ENCODE peak calls at places on chromosomes 4 and X, in eight cellular contexts. I is HS-5; B is WERI-Rb-1; C is heart right ventricle; P is astrocyte; F is H4; E is aorta; H is stimulated activated CD8-positive, alpha-beta memory T cell treated with anti-CD3 and anti-CD28 coated beads, Interleukin-7, amount 100 ng/mL, for 24 hours. Q is an unnamed sample.

GRCh38 chr4:83582289-83582756 is 46.4 kb downstream of the GPAT3 start:
- DNase-seq in F (peak; percentile 88), E (no peak), C (peak; percentile 16), B (peak; percentile 16), P (peak; percentile 4), H (no peak), I (no peak), Q (peak; percentile 80)

GRCh38 chr4:142452132-142452855 is 393.8 kb downstream of the INPP4B start:
- DNase-seq in H (no peak), C (no peak), P (peak; percentile 53), I (peak; percentile 38), E (no peak), B (no peak), F (no peak), Q (no peak)

GRCh38 chrX:12970691-12971202 is 4.2 kb upstream of the TMSB4X start:
- DNase-seq in C (no peak), F (no peak), E (no peak), H (no peak), P (peak; percentile 59), B (peak; percentile 45), I (no peak), Q (peak; percentile 69)

GRCh38 chr4:184812651-184813181 is 13.1 kb downstream of the ACSL1 start:
- DNase-seq in C (no peak), I (no peak), B (no peak), E (no peak), F (no peak), H (no peak), P (no peak), Q (no peak)

GRCh38 chr4:128649161-128649560 is 160.3 kb upstream of the JADE1 start:
- DNase-seq in P (no peak), I (no peak), C (no peak), H (no peak), B (no peak), E (no peak), F (no peak), Q (no peak)

GRCh38 chrX:24314019-24314635 is at the start of gene SUPT20HL2:
- DNase-seq in F (no peak), B (no peak), I (no peak), E (no peak), P (no peak), H (no peak), C (no peak), Q (no peak)

GRCh38 chr4:56743550-56743949 is 62.5 kb upstream of the HOPX start:
- DNase-seq in H (no peak), E (no peak), F (no peak), B (peak; percentile 42), C (no peak), I (no peak), P (no peak), Q (no peak)

GRCh38 chr4:89203902-89204301 is 92.6 kb downstream of the TIGD2 start:
- DNase-seq in I (no peak), P (no peak), H (no peak), E (no peak), F (no peak), C (no peak), B (no peak), Q (no peak)

GRCh38 chr4:118927976-118928375 is 39.3 kb downstream of the SYNPO2 start:
- DNase-seq in P (no peak), B (no peak), C (peak; percentile 38), E (peak; percentile 77), H (no peak), I (no peak), F (no peak), Q (peak; percentile 47)

GRCh38 chr4:38034986-38035882 is 75.0 kb downstream of the PTTG2 start:
- DNase-seq in B (peak; percentile 41), F (peak; percentile 53), H (no peak), P (peak; percentile 14), E (no peak), C (no peak), I (peak; percentile 35), Q (peak; percentile 74)

GRCh38 chr4:156475322-156475721 is 496.3 kb downstream of the PDGFC start:
- DNase-seq in E (no peak), H (no peak), I (peak; percentile 45), B (no peak), C (no peak), P (peak; percentile 59), F (peak; percentile 52), Q (no peak)

GRCh38 chrX:27391601-27392000 is 71.5 kb downstream of the PPP4R3C start:
- DNase-seq in H (no peak), I (no peak), P (peak; percentile 23), B (no peak), C (no peak), E (no peak), F (no peak), Q (no peak)

GRCh38 chr4:134952305-134952704 is 750.7 kb upstream of the PABPC4L start:
- DNase-seq in F (no peak), C (no peak), B (no peak), E (no peak), H (no peak), I (no peak), P (no peak), Q (no peak)

GRCh38 chr4:88320780-88321373 is 36.5 kb upstream of the PPM1K start:
- DNase-seq in B (no peak), F (peak; percentile 8), P (peak; percentile 58), I (no peak), E (peak; percentile 60), C (no peak), H (no peak), Q (no peak)

GRCh38 chrX:6574762-6575161 is 39.8 kb upstream of the VCX3A start:
- DNase-seq in I (no peak), C (no peak), H (no peak), B (no peak), P (no peak), F (no peak), E (no peak), Q (no peak)

GRCh38 chr4:1012031-1012739 is 759 bp downstream of the FGFRL1 start:
- DNase-seq in P (peak; percentile 30), F (peak; percentile 82), I (no peak), C (peak; percentile 38), B (peak; percentile 84), H (no peak), E (no peak), Q (peak; percentile 62)

GRCh38 chrX:14039344-14039743 is 9.7 kb upstream of the GEMIN8 start:
- DNase-seq in E (no peak), B (peak; percentile 49), F (peak; percentile 23), I (no peak), C (no peak), H (peak; percentile 17), P (no peak), Q (peak; percentile 58)

GRCh38 chr4:140049924-140050681 is 103.9 kb downstream of the MAML3 start:
- DNase-seq in I (no peak), C (no peak), E (no peak), P (peak; percentile 43), F (peak; percentile 14), B (peak; percentile 88), H (no peak), Q (no peak)

GRCh38 chr4:74033721-74034120 is 4.8 kb downstream of the CXCL3 start:
- DNase-seq in I (peak; percentile 82), F (no peak), E (no peak), P (no peak), C (no peak), B (no peak), H (no peak), Q (no peak)

GRCh38 chr4:150012851-150013360 is 65.3 kb upstream of the DCLK2 start:
- DNase-seq in H (no peak), E (no peak), I (no peak), F (no peak), P (no peak), C (no peak), B (no peak), Q (no peak)

GRCh38 chrX:13093489-13094140 is 49.2 kb upstream of the FAM9C start:
- DNase-seq in I (no peak), P (no peak), H (no peak), E (no peak), C (no peak), F (no peak), B (no peak), Q (no peak)

GRCh38 chrX:143869018-143869417 is 14.9 kb upstream of the UBE2NL start:
- DNase-seq in E (no peak), F (no peak), H (no peak), B (no peak), P (no peak), I (no peak), C (no peak), Q (no peak)

GRCh38 chr4:81198151-81198550 is 16.9 kb downstream of the PRKG2 start:
- DNase-seq in F (no peak), P (no peak), C (no peak), I (no peak), E (no peak), H (no peak), B (no peak), Q (no peak)

GRCh38 chrX:53077207-53078197 is 4.7 kb upstream of the TSPYL2 start:
- DNase-seq in P (no peak), I (no peak), B (no peak), F (no peak), C (no peak), E (no peak), H (no peak), Q (no peak)

GRCh38 chr4:2395038-2395437 is 23.4 kb downstream of the ZFYVE28 start:
- DNase-seq in E (no peak), F (no peak), P (peak; percentile 46), B (no peak), H (no peak), I (no peak), C (no peak), Q (no peak)

GRCh38 chrX:115226929-115227328 is 7.0 kb downstream of the LRCH2 start:
- DNase-seq in F (peak; percentile 48), H (no peak), E (no peak), P (no peak), I (no peak), B (peak; percentile 60), C (no peak), Q (no peak)

GRCh38 chrX:31652651-31653050 is 580.8 kb upstream of the FTHL17 start:
- DNase-seq in P (no peak), F (no peak), B (no peak), H (no peak), E (no peak), C (no peak), I (no peak), Q (no peak)

GRCh38 chr4:138235419-138235952 is 6.7 kb downstream of the SLC7A11 start:
- DNase-seq in B (no peak), E (no peak), I (peak; percentile 69), C (no peak), F (peak; percentile 95), H (no peak), P (peak; percentile 92), Q (no peak)

GRCh38 chr4:5730993-5731975 is 20.3 kb downstream of the EVC start:
- DNase-seq in B (no peak), H (no peak), P (no peak), I (no peak), C (no peak), E (peak; percentile 75), F (no peak), Q (no peak)

GRCh38 chrX:56385336-56385735 is 153.2 kb downstream of the KLF8 start:
- DNase-seq in E (no peak), B (no peak), P (no peak), H (no peak), I (no peak), C (no peak), F (no peak), Q (no peak)

GRCh38 chr4:75630174-75630931 is at the start of gene CDKL2:
- DNase-seq in C (peak; percentile 81), E (peak; percentile 89), H (peak; percentile 78), I (no peak), P (peak; percentile 36), B (peak; percentile 94), F (no peak), Q (peak; percentile 89)

GRCh38 chr4:89915151-89915550 is 20.5 kb downstream of the MMRN1 start:
- DNase-seq in B (no peak), E (no peak), C (no peak), F (no peak), I (no peak), P (no peak), H (no peak), Q (no peak)

Q was measured in body of pancreas.